ENCODE peak calls at places on chromosomes 2 and 18, in six cellular contexts. K, E, M, V, H and O are unnamed samples.
A peak's percentile ranks its signal among the peaks of the same experiment; 100 is the strongest.

GRCh38 chr2:79275197-79275596 is 115.6 kb upstream of the REG3A start:
- DNase-seq in K (no peak), E (no peak), M (no peak), V (no peak), H (no peak), O (peak; percentile 34)

GRCh38 chr2:240960963-240961876 is 37.2 kb upstream of the SNED1 start:
- DNase-seq in K (no peak), E (no peak), M (no peak), V (no peak), H (no peak), O (no peak)

GRCh38 chr2:68255736-68256450 is 3.6 kb upstream of the PPP3R1 start:
- DNase-seq in K (no peak), E (no peak), M (no peak), V (peak; percentile 30), H (no peak), O (peak; percentile 62)

GRCh38 chr2:60551241-60552095 is 2.0 kb downstream of the BCL11A start:
- DNase-seq in K (peak; percentile 54), E (peak; percentile 64), M (no peak), V (peak; percentile 57), H (no peak), O (peak; percentile 58)

GRCh38 chr2:289362-290089 is 1.6 kb upstream of the ALKAL2 start:
- DNase-seq in K (peak; percentile 23), E (peak; percentile 74), M (no peak), V (peak; percentile 78), H (no peak), O (peak; percentile 57)

GRCh38 chr2:25341753-25342371 is at the start of gene DNMT3A:
- DNase-seq in K (peak; percentile 84), E (no peak), M (peak; percentile 35), V (peak; percentile 95), H (peak; percentile 64), O (peak; percentile 78)

GRCh38 chr2:151258121-151258520 is 3.5 kb downstream of the RBM43 start:
- DNase-seq in K (no peak), E (no peak), M (no peak), V (no peak), H (no peak), O (no peak)

GRCh38 chr18:25737710-25738251 is 352.6 kb downstream of the SS18 start:
- DNase-seq in K (no peak), E (no peak), M (no peak), V (no peak), H (no peak), O (no peak)

GRCh38 chr18:1585881-1586488 is 681.3 kb downstream of the ADCYAP1 start:
- DNase-seq in K (peak; percentile 56), E (no peak), M (no peak), V (peak; percentile 7), H (peak; percentile 22), O (peak; percentile 80)

GRCh38 chr2:218172808-218173207 is 6.0 kb upstream of the CXCR1 start:
- DNase-seq in K (no peak), E (no peak), M (no peak), V (no peak), H (no peak), O (no peak)

GRCh38 chr2:101692037-101692436 is 5.5 kb upstream of the MAP4K4 start:
- DNase-seq in K (no peak), E (no peak), M (no peak), V (no peak), H (no peak), O (no peak)

GRCh38 chr18:52451252-52451651 is 111.3 kb downstream of the DCC start:
- DNase-seq in K (peak; percentile 42), E (no peak), M (no peak), V (no peak), H (no peak), O (no peak)

GRCh38 chr2:1509271-1509995 is 96.2 kb downstream of the TPO start:
- DNase-seq in K (no peak), E (no peak), M (no peak), V (no peak), H (no peak), O (no peak)

GRCh38 chr2:72994282-72994990 is 77.1 kb downstream of the SFXN5 start:
- DNase-seq in K (no peak), E (peak; percentile 41), M (no peak), V (no peak), H (no peak), O (no peak)

GRCh38 chr2:96402591-96402990 is 67.0 kb downstream of the NCAPH start:
- DNase-seq in K (no peak), E (no peak), M (no peak), V (no peak), H (no peak), O (no peak)

GRCh38 chr18:78611201-78611800 is 368.3 kb upstream of the SALL3 start:
- DNase-seq in K (no peak), E (no peak), M (no peak), V (no peak), H (no peak), O (no peak)

GRCh38 chr2:24050041-24050655 is 607 bp downstream of the FKBP1B start:
- DNase-seq in K (no peak), E (peak; percentile 76), M (no peak), V (peak; percentile 74), H (no peak), O (peak; percentile 64)

GRCh38 chr18:78641689-78642231 is 337.9 kb upstream of the SALL3 start:
- DNase-seq in K (no peak), E (no peak), M (no peak), V (no peak), H (no peak), O (no peak)

GRCh38 chr2:178834086-178834485 is 26.9 kb upstream of the TTN start:
- DNase-seq in K (no peak), E (no peak), M (no peak), V (no peak), H (no peak), O (no peak)

GRCh38 chr18:34352385-34353163 is 127.9 kb upstream of the NOL4 start:
- DNase-seq in K (peak; percentile 91), E (no peak), M (no peak), V (peak; percentile 13), H (no peak), O (peak; percentile 45)